ENCODE peak calls at places on chromosomes 2 and 18, in eight cellular contexts. One of them, this sample, is unnamed.
A peak's percentile ranks its signal among the peaks of the same experiment; 100 is the strongest.

GRCh38 chr18:27921904-27922541 is 254.9 kb downstream of the CDH2 start:
- DNase-seq in transverse colon: no peak
- DNase-seq in tibial nerve: no peak
- DNase-seq in SK-N-SH: peak; percentile 3
- DNase-seq in A549: peak; percentile 29
- DNase-seq in suprapubic skin: no peak
- DNase-seq in ovary: no peak
- DNase-seq in K562: no peak
- DNase-seq in this sample: no peak

GRCh38 chr2:32801741-32802140 is 145.0 kb upstream of the LTBP1 start:
- DNase-seq in transverse colon: no peak
- DNase-seq in K562: no peak
- DNase-seq in A549: no peak
- DNase-seq in ovary: no peak
- DNase-seq in tibial nerve: no peak
- DNase-seq in suprapubic skin: no peak
- DNase-seq in SK-N-SH: no peak
- DNase-seq in this sample: no peak

GRCh38 chr18:22272242-22272641 is 102.9 kb downstream of the GATA6 start:
- DNase-seq in SK-N-SH: no peak
- DNase-seq in transverse colon: no peak
- DNase-seq in A549: no peak
- DNase-seq in tibial nerve: no peak
- DNase-seq in K562: no peak
- DNase-seq in ovary: no peak
- DNase-seq in suprapubic skin: no peak
- DNase-seq in this sample: no peak

GRCh38 chr2:168583064-168583709 is 127.1 kb downstream of the CERS6 start:
- DNase-seq in ovary: no peak
- DNase-seq in K562: no peak
- DNase-seq in transverse colon: no peak
- DNase-seq in suprapubic skin: no peak
- DNase-seq in A549: no peak
- DNase-seq in tibial nerve: no peak
- DNase-seq in SK-N-SH: no peak
- DNase-seq in this sample: no peak

GRCh38 chr2:191854385-191855372 is 7.8 kb upstream of the CAVIN2 start:
- DNase-seq in tibial nerve: no peak
- DNase-seq in ovary: no peak
- DNase-seq in transverse colon: no peak
- DNase-seq in suprapubic skin: no peak
- DNase-seq in SK-N-SH: no peak
- DNase-seq in K562: no peak
- DNase-seq in A549: no peak
- DNase-seq in this sample: no peak

GRCh38 chr2:211237586-211237985 is 681.2 kb downstream of the CPS1 start:
- DNase-seq in ovary: no peak
- DNase-seq in K562: no peak
- DNase-seq in suprapubic skin: no peak
- DNase-seq in A549: no peak
- DNase-seq in SK-N-SH: no peak
- DNase-seq in transverse colon: no peak
- DNase-seq in tibial nerve: no peak
- DNase-seq in this sample: no peak

GRCh38 chr2:62140785-62141740 is 54.9 kb upstream of the B3GNT2 start:
- DNase-seq in K562: no peak
- DNase-seq in SK-N-SH: no peak
- DNase-seq in transverse colon: no peak
- DNase-seq in A549: no peak
- DNase-seq in suprapubic skin: no peak
- DNase-seq in ovary: no peak
- DNase-seq in tibial nerve: no peak
- DNase-seq in this sample: no peak

GRCh38 chr18:76463872-76464271 is 31.2 kb downstream of the ZNF516 start:
- DNase-seq in A549: no peak
- DNase-seq in K562: no peak
- DNase-seq in transverse colon: no peak
- DNase-seq in ovary: no peak
- DNase-seq in SK-N-SH: no peak
- DNase-seq in tibial nerve: no peak
- DNase-seq in suprapubic skin: peak; percentile 45
- DNase-seq in this sample: no peak

GRCh38 chr2:953975-954686 is 3.5 kb downstream of the SNTG2 start:
- DNase-seq in K562: no peak
- DNase-seq in suprapubic skin: no peak
- DNase-seq in SK-N-SH: peak; percentile 71
- DNase-seq in transverse colon: no peak
- DNase-seq in tibial nerve: no peak
- DNase-seq in ovary: no peak
- DNase-seq in A549: peak; percentile 20
- DNase-seq in this sample: no peak

GRCh38 chr2:26521913-26522180 is 43.9 kb upstream of the OTOF start:
- DNase-seq in K562: no peak
- DNase-seq in A549: no peak
- DNase-seq in SK-N-SH: peak; percentile 75
- DNase-seq in ovary: no peak
- DNase-seq in tibial nerve: no peak
- DNase-seq in transverse colon: no peak
- DNase-seq in suprapubic skin: peak; percentile 39
- DNase-seq in this sample: no peak

GRCh38 chr2:120626566-120626965 is 109.1 kb upstream of the GLI2 start:
- DNase-seq in SK-N-SH: no peak
- DNase-seq in ovary: no peak
- DNase-seq in A549: no peak
- DNase-seq in K562: no peak
- DNase-seq in transverse colon: no peak
- DNase-seq in suprapubic skin: no peak
- DNase-seq in tibial nerve: no peak
- DNase-seq in this sample: peak; percentile 25

GRCh38 chr2:149926149-149926548 is 338.6 kb upstream of the MMADHC start:
- DNase-seq in SK-N-SH: no peak
- DNase-seq in ovary: no peak
- DNase-seq in K562: no peak
- DNase-seq in tibial nerve: no peak
- DNase-seq in transverse colon: no peak
- DNase-seq in A549: no peak
- DNase-seq in suprapubic skin: no peak
- DNase-seq in this sample: no peak

GRCh38 chr18:77207540-77207939 is 42.1 kb upstream of the GALR1 start:
- DNase-seq in SK-N-SH: peak; percentile 64
- DNase-seq in A549: peak; percentile 68
- DNase-seq in ovary: peak; percentile 76
- DNase-seq in transverse colon: peak; percentile 32
- DNase-seq in suprapubic skin: peak; percentile 80
- DNase-seq in K562: no peak
- DNase-seq in tibial nerve: no peak
- DNase-seq in this sample: peak; percentile 84

GRCh38 chr2:159879061-159879604 is 81.1 kb upstream of the CD302 start:
- DNase-seq in transverse colon: no peak
- DNase-seq in A549: no peak
- DNase-seq in tibial nerve: no peak
- DNase-seq in suprapubic skin: no peak
- DNase-seq in SK-N-SH: no peak
- DNase-seq in ovary: peak; percentile 37
- DNase-seq in K562: no peak
- DNase-seq in this sample: no peak

GRCh38 chr18:48767090-48767670 is 183.6 kb downstream of the SMAD7 start:
- DNase-seq in A549: no peak
- DNase-seq in SK-N-SH: peak; percentile 47
- DNase-seq in suprapubic skin: no peak
- DNase-seq in tibial nerve: no peak
- DNase-seq in ovary: no peak
- DNase-seq in K562: no peak
- DNase-seq in transverse colon: no peak
- DNase-seq in this sample: no peak

GRCh38 chr2:40240067-40240466 is 211.8 kb downstream of the SLC8A1 start:
- DNase-seq in suprapubic skin: no peak
- DNase-seq in tibial nerve: peak; percentile 57
- DNase-seq in ovary: peak; percentile 84
- DNase-seq in SK-N-SH: no peak
- DNase-seq in transverse colon: peak; percentile 61
- DNase-seq in A549: no peak
- DNase-seq in K562: no peak
- DNase-seq in this sample: no peak

GRCh38 chr2:9392895-9393757 is 30.2 kb downstream of the ITGB1BP1 start:
- DNase-seq in A549: no peak
- DNase-seq in K562: no peak
- DNase-seq in SK-N-SH: no peak
- DNase-seq in ovary: peak; percentile 43
- DNase-seq in transverse colon: no peak
- DNase-seq in suprapubic skin: peak; percentile 74
- DNase-seq in tibial nerve: peak; percentile 13
- DNase-seq in this sample: peak; percentile 82

GRCh38 chr2:235504459-235505200 is 10.8 kb downstream of the AGAP1 start:
- DNase-seq in SK-N-SH: peak; percentile 49
- DNase-seq in tibial nerve: no peak
- DNase-seq in ovary: no peak
- DNase-seq in suprapubic skin: no peak
- DNase-seq in transverse colon: no peak
- DNase-seq in K562: no peak
- DNase-seq in A549: no peak
- DNase-seq in this sample: no peak

GRCh38 chr2:235507928-235508327 is 14.1 kb downstream of the AGAP1 start:
- DNase-seq in SK-N-SH: no peak
- DNase-seq in suprapubic skin: no peak
- DNase-seq in transverse colon: no peak
- DNase-seq in tibial nerve: no peak
- DNase-seq in A549: no peak
- DNase-seq in K562: no peak
- DNase-seq in ovary: no peak
- DNase-seq in this sample: no peak

GRCh38 chr2:235506997-235507615 is 13.3 kb downstream of the AGAP1 start:
- DNase-seq in ovary: no peak
- DNase-seq in A549: no peak
- DNase-seq in SK-N-SH: no peak
- DNase-seq in suprapubic skin: no peak
- DNase-seq in transverse colon: no peak
- DNase-seq in K562: no peak
- DNase-seq in tibial nerve: no peak
- DNase-seq in this sample: peak; percentile 58

GRCh38 chr2:235506291-235506996 is 12.6 kb downstream of the AGAP1 start:
- DNase-seq in transverse colon: peak; percentile 67
- DNase-seq in A549: peak; percentile 33
- DNase-seq in K562: no peak
- DNase-seq in SK-N-SH: no peak
- DNase-seq in tibial nerve: no peak
- DNase-seq in ovary: no peak
- DNase-seq in suprapubic skin: no peak
- DNase-seq in this sample: no peak

GRCh38 chr2:235505210-235505741 is 11.4 kb downstream of the AGAP1 start:
- DNase-seq in K562: peak; percentile 62
- DNase-seq in ovary: no peak
- DNase-seq in SK-N-SH: peak; percentile 53
- DNase-seq in tibial nerve: no peak
- DNase-seq in A549: no peak
- DNase-seq in suprapubic skin: no peak
- DNase-seq in transverse colon: peak; percentile 52
- DNase-seq in this sample: no peak
- TF ChIP-seq EP300 in K562: no peak
- TF ChIP-seq EP300 in ovary: no peak
- TF ChIP-seq EP300 in SK-N-SH: no peak
- TF ChIP-seq EP300 in tibial nerve: no peak
- TF ChIP-seq EP300 in A549: no peak
- TF ChIP-seq EP300 in suprapubic skin: no peak
- TF ChIP-seq EP300 in transverse colon: no peak
- TF ChIP-seq EP300 in this sample: no peak

DNA sequence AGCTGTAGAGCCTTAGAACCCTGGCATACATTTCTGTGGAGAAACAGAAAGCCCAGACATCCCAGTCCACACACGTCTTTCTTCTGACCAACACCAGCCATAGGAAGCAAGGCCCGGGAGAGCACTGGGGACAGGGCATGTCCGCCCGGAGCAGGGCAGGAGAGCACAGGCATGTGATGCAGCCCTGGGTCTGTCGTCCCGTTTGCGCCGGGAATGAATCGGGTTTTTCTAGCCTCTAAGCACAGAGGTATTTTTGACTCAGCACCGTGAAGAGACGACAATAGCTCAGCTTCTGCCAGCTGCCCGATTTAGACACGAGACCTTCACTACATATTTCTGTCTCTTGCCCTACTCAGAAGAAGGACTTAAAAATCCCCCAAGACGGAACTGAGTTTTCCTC is 7.3 kb upstream of the AMMECR1L start:
- DNase-seq in tibial nerve: no peak
- DNase-seq in suprapubic skin: no peak
- DNase-seq in transverse colon: no peak
- DNase-seq in SK-N-SH: no peak
- DNase-seq in K562: no peak
- DNase-seq in ovary: no peak
- DNase-seq in A549: no peak
- DNase-seq in this sample: no peak
- TF ChIP-seq EP300 in tibial nerve: no peak
- TF ChIP-seq EP300 in suprapubic skin: no peak
- TF ChIP-seq EP300 in transverse colon: no peak
- TF ChIP-seq EP300 in SK-N-SH: no peak
- TF ChIP-seq EP300 in K562: no peak
- TF ChIP-seq EP300 in ovary: no peak
- TF ChIP-seq EP300 in A549: no peak
- TF ChIP-seq EP300 in this sample: no peak

DNA sequence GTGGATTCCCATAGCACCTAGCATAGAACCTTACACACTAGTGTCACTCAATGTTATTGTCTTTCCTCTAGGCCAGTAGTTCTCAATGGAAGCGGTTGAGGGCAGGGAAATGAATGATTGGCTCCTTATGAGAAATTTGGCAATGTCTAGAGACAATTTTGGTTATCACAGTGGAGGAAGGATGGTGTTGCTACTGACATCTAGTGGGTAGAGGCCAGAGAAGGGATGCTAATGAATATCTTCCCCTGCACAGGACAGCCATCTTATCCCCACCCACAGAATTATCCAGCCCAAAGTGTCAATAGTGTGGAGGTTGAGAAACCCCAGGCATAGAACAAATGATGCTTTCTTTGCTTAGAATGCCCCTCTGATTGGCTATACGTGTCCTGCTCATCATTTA is 15.8 kb downstream of the C18orf63 start:
- DNase-seq in K562: no peak
- DNase-seq in transverse colon: no peak
- DNase-seq in suprapubic skin: no peak
- DNase-seq in tibial nerve: no peak
- DNase-seq in ovary: no peak
- DNase-seq in A549: peak; percentile 46
- DNase-seq in SK-N-SH: peak; percentile 33
- DNase-seq in this sample: no peak
- TF ChIP-seq EP300 in K562: no peak
- TF ChIP-seq EP300 in transverse colon: no peak
- TF ChIP-seq EP300 in suprapubic skin: no peak
- TF ChIP-seq EP300 in tibial nerve: no peak
- TF ChIP-seq EP300 in ovary: no peak
- TF ChIP-seq EP300 in A549: no peak
- TF ChIP-seq EP300 in SK-N-SH: no peak
- TF ChIP-seq EP300 in this sample: no peak

DNA sequence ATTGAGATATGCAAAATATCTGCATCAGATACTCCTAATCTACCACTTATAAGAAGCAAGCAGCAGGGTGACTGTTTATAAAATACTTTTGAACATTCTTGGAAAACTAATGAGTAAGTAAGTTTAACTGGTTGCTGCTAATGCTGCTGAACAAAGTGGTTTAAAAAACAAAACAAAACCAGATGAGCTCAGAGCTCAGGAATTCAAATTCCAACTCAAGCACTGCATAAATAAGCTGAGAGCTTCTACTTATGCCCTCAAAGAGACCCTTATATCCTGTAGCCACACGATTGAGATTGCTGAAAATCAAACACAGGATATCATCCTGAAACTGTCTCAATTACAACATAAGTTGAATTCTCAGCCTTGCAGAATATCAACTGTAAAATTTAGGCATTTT is 62.3 kb upstream of the NYAP2 start:
- DNase-seq in suprapubic skin: no peak
- DNase-seq in tibial nerve: no peak
- DNase-seq in SK-N-SH: no peak
- DNase-seq in A549: no peak
- DNase-seq in ovary: no peak
- DNase-seq in K562: no peak
- DNase-seq in transverse colon: no peak
- DNase-seq in this sample: no peak
- TF ChIP-seq EP300 in suprapubic skin: no peak
- TF ChIP-seq EP300 in tibial nerve: no peak
- TF ChIP-seq EP300 in SK-N-SH: no peak
- TF ChIP-seq EP300 in A549: no peak
- TF ChIP-seq EP300 in ovary: no peak
- TF ChIP-seq EP300 in K562: no peak
- TF ChIP-seq EP300 in transverse colon: no peak
- TF ChIP-seq EP300 in this sample: no peak